ENCODE peak calls at places on chromosomes 5 and 9, in six cellular contexts. Z is right lobe of liver, G is cardiac muscle cell, Y is HCT116, R is suprapubic skin, F is esophagus squamous epithelium. Q is an unnamed sample. For H3K36me3, the result is how much of the 10 kb centered on the place peaks cover.

GRCh38 chr9:12680757-12681156 is 12.4 kb upstream of the TYRP1 start:
- DNase-seq in Z (no peak), G (peak), Y (no peak), R (no peak), F (no peak), Q (no peak)

GRCh38 chr5:171258737-171259405 is 50.2 kb upstream of the TLX3 start:
- DNase-seq in Z (no peak), G (peak), Y (no peak), R (no peak), F (no peak), Q (no peak)

GRCh38 chr9:19085295-19085694 is 17.4 kb downstream of the HAUS6 start:
- DNase-seq in Z (no peak), G (peak), Y (peak), R (no peak), F (no peak), Q (no peak)

GRCh38 chr9:121852646-121853616 is 201.5 kb downstream of the DAB2IP start:
- DNase-seq in Z (no peak), G (peak), Y (no peak), R (no peak), F (no peak), Q (no peak)

GRCh38 chr5:28254846-28255245 is 1216.5 kb upstream of the CDH9 start:
- DNase-seq in Z (no peak), G (no peak), Y (no peak), R (no peak), F (no peak), Q (no peak)

GRCh38 chr5:72936893-72937292 is 18.9 kb upstream of the FCHO2 start:
- DNase-seq in Z (no peak), G (no peak), Y (no peak), R (no peak), F (no peak), Q (no peak)

GRCh38 chr5:132003170-132003744 is 8.2 kb downstream of the ACSL6 start:
- DNase-seq in Z (no peak), G (peak), Y (no peak), R (no peak), F (no peak), Q (peak)

GRCh38 chr5:91027316-91027937 is 355.7 kb downstream of the ARRDC3 start:
- DNase-seq in Z (no peak), G (no peak), Y (no peak), R (no peak), F (no peak), Q (no peak)

GRCh38 chr9:37026085-37026935 is 7.8 kb downstream of the PAX5 start:
- DNase-seq in Z (no peak), G (no peak), Y (no peak), R (no peak), F (no peak), Q (peak)

GRCh38 chr5:93184041-93184440 is 397.0 kb downstream of the NR2F1-AS1 start:
- DNase-seq in Z (no peak), G (no peak), Y (no peak), R (no peak), F (no peak), Q (no peak)

GRCh38 chr5:142571921-142572320 is 114.0 kb downstream of the FGF1 start:
- DNase-seq in Z (no peak), G (no peak), Y (no peak), R (no peak), F (no peak), Q (no peak)

GRCh38 chr9:124940894-124941688 is at the start of gene GOLGA1:
- DNase-seq in Z (peak), G (peak), Y (peak), R (peak), F (peak), Q (peak)

GRCh38 chr9:110016340-110016739 is 191.6 kb downstream of the C9orf152 start:
- DNase-seq in Z (no peak), G (peak), Y (peak), R (no peak), F (no peak), Q (no peak)

GRCh38 chr5:14464101-14464500 is 117.5 kb upstream of the OTULINL start:
- DNase-seq in Z (no peak), G (peak), Y (no peak), R (no peak), F (no peak), Q (no peak)
- H3K36me3 ChIP-seq in Z (under half), G (under half), Y (under half), R (half or more), F (half or more), Q (under half)

DNA sequence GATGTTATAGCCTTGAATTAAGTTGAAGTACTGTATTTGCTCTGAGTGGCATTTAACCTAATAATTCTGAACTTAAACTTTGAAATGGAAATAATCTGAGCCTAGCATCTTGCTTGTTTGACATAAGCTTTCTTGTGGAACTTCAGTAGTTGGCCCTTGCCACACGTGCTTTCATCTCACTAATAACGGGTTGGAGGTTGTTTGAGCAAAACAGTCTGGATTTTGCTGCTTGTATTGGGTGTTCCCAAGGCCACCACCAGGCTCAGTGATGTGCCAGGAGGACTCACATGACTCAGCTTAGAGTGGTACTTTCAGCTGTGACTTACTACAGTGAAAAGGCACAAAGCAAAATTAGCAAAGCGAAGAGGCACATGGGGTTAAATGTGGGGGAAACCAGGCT is 35.7 kb downstream of the SECISBP2 start:
- DNase-seq in Z (no peak), G (no peak), Y (no peak), R (no peak), F (no peak), Q (no peak)
- H3K36me3 ChIP-seq in Z (under half), G (under half), Y (under half), R (half or more), F (half or more), Q (half or more)

GRCh38 chr5:150400020-150400326 is 12.7 kb downstream of the CD74 start:
- DNase-seq in Z (no peak), G (no peak), Y (no peak), R (no peak), F (no peak), Q (no peak)
- H3K36me3 ChIP-seq in Z (under half), G (under half), Y (under half), R (half or more), F (half or more), Q (under half)

GRCh38 chr5:43540746-43541145 is 16.1 kb downstream of the PAIP1 start:
- DNase-seq in Z (no peak), G (no peak), Y (no peak), R (no peak), F (no peak), Q (no peak)
- H3K36me3 ChIP-seq in Z (under half), G (half or more), Y (under half), R (half or more), F (half or more), Q (under half)

GRCh38 chr5:40687316-40687715 is 7.6 kb downstream of the PTGER4 start:
- DNase-seq in Z (no peak), G (no peak), Y (no peak), R (no peak), F (no peak), Q (no peak)
- H3K36me3 ChIP-seq in Z (under half), G (under half), Y (under half), R (under half), F (under half), Q (under half)

GRCh38 chr9:137014776-137015539 is 13.1 kb downstream of the ABCA2 start:
- DNase-seq in Z (no peak), G (no peak), Y (no peak), R (no peak), F (no peak), Q (no peak)

GRCh38 chr9:137015976-137016375 is 12.1 kb downstream of the ABCA2 start:
- DNase-seq in Z (no peak), G (no peak), Y (no peak), R (no peak), F (no peak), Q (no peak)

GRCh38 chr9:137016436-137016835 is 11.6 kb downstream of the ABCA2 start:
- DNase-seq in Z (no peak), G (no peak), Y (no peak), R (no peak), F (no peak), Q (no peak)

GRCh38 chr9:137014166-137014565 is 13.9 kb downstream of the ABCA2 start:
- DNase-seq in Z (no peak), G (no peak), Y (no peak), R (no peak), F (no peak), Q (no peak)

GRCh38 chr9:137015540-137015930 is 12.5 kb downstream of the ABCA2 start:
- DNase-seq in Z (no peak), G (no peak), Y (no peak), R (no peak), F (no peak), Q (no peak)
- H3K36me3 ChIP-seq in Z (under half), G (under half), Y (under half), R (half or more), F (half or more), Q (under half)

DNA sequence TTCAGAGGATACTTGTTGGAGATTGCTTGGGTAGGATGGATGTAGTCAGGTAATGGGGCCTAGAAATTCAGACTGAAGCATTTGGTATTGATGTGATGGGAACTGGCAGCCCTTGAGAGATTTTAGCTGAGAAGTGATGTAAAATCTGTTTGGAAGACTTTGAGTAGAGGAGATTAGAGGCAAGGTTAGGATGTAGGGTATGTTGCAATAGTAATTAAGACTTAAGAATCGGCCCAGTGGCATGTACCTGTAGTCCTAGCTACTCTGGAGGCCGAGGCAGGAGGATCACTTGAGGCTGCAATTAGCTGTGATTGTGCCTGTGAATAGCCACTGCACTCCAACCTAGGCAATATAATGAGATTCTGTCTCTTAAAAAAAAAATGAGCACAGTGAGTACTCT is 6.7 kb downstream of the NSD1 start:
- DNase-seq in Z (no peak), G (no peak), Y (no peak), R (no peak), F (no peak), Q (peak)
- H3K36me3 ChIP-seq in Z (under half), G (under half), Y (under half), R (half or more), F (half or more), Q (under half)

DNA sequence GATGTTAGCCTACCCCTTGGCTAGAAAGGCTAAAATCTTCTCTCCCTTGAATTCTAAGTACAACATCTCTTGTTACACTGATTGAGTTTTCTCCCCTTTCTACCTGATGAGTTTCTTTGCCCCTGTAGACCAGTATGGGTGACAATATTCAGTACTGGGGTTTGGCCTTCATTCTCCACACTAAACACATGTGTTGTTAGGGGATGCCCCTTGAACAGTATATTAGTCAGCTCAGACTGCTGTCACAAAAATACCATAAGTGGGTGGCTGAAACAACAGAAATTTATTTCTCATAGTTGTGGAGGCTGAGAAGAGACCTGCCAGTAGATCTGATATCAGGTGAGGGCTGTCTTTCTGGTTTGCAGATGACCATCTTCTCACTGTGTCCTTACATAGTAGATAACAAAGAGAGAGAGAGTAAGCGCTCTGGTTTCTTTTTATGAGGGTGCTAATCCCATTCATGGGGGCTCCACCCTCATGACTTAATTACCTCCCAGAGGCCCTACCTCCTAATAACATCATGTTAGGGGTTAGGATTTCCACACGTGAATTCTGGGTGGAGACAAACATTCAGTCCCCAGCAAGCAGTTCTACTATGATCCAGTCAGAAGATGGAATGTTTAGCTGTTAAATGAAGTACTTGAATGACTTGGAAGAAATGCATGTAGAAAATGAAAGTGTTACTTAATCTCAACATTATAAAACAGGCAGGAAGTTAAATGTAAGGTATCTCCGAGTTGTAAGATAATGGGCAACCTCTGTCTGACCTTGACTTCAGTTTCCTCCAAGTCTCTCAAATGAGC is 17.5 kb downstream of the VLDLR start:
- DNase-seq in Z (no peak), G (no peak), Y (no peak), R (no peak), F (no peak), Q (no peak)
- H3K36me3 ChIP-seq in Z (under half), G (under half), Y (under half), R (under half), F (half or more), Q (under half)

GRCh38 chr9:92713528-92713927 is 43.6 kb upstream of the IPPK start:
- DNase-seq in Z (no peak), G (no peak), Y (no peak), R (no peak), F (no peak), Q (no peak)
- H3K36me3 ChIP-seq in Z (under half), G (under half), Y (under half), R (half or more), F (half or more), Q (under half)

DNA sequence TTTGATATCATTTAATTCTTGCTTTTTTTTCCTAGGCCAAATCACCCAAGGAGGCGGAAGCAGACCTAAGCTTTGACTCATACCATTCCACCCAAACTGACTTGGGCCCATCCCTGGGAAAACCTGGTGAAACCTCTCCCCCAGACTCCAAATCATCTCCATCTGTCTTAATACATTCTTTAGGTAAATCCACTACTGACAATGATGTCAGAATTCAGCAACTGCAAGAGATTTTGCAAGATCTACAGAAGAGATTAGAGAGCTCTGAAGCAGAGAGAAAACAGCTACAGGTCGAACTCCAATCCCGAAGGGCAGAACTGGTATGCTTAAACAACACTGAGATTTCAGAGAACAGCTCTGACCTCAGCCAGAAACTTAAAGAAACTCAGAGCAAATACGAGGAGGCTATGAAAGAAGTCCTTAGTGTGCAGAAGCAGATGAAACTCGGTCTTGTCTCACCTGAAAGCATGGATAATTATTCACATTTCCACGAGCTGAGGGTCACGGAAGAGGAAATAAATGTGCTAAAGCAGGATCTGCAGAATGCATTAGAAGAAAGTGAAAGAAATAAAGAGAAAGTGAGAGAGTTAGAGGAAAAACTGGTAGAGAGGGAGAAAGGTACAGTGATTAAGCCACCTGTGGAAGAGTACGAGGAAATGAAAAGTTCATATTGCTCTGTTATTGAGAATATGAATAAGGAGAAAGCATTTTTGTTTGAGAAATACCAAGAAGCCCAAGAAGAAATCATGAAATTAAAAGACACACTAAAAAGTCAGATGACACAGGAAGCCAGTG is 15.8 kb upstream of the TTC23L start:
- DNase-seq in Z (no peak), G (no peak), Y (no peak), R (no peak), F (no peak), Q (no peak)
- H3K36me3 ChIP-seq in Z (under half), G (under half), Y (under half), R (under half), F (under half), Q (under half)